ENCODE peak calls at places on chromosomes 2 and 18, in four cellular contexts. E is AG04450; A is astrocyte; H is activated CD8-positive, alpha-beta T cell treated with anti-CD3 and anti-CD28 coated beads, Interleukin-2, amount 10 ng/mL, durations not matched to agents 7 days and 5 days. B is an unnamed sample.

GRCh38 chr18:23879126-23879525 is 135.4 kb upstream of the TTC39C start:
- DNase-seq in E (no peak), A (no peak), H (peak; percentile 12), B (no peak)

GRCh38 chr2:212505583-212505982 is 33.0 kb downstream of the ERBB4 start:
- DNase-seq in E (no peak), A (peak; percentile 15), H (no peak), B (no peak)

GRCh38 chr18:48676756-48677368 is 138.0 kb downstream of the CTIF start:
- DNase-seq in E (no peak), A (peak; percentile 16), H (peak; percentile 78), B (peak; percentile 70)

GRCh38 chr2:236402016-236402784 is 138.0 kb upstream of the ASB18 start:
- DNase-seq in E (no peak), A (no peak), H (no peak), B (no peak)

GRCh38 chr2:214529021-214529420 is 118.2 kb downstream of the VWC2L start:
- DNase-seq in E (no peak), A (no peak), H (no peak), B (no peak)

GRCh38 chr2:148658807-148659722 is 14.5 kb downstream of the EPC2 start:
- DNase-seq in E (peak; percentile 11), A (peak; percentile 51), H (no peak), B (no peak)

GRCh38 chr18:73663581-73663980 is 484.1 kb downstream of the FBXO15 start:
- DNase-seq in E (no peak), A (no peak), H (no peak), B (no peak)

GRCh38 chr2:128573116-128573515 is 254.4 kb upstream of the HS6ST1 start:
- DNase-seq in E (no peak), A (no peak), H (peak; percentile 4), B (no peak)

GRCh38 chr2:9770308-9771100 is 72.8 kb upstream of the TAF1B start:
- DNase-seq in E (peak; percentile 26), A (peak; percentile 61), H (peak; percentile 69), B (peak; percentile 73)

GRCh38 chr2:199596549-199596948 is 138.8 kb upstream of the SATB2 start:
- DNase-seq in E (no peak), A (no peak), H (no peak), B (no peak)

GRCh38 chr2:85862426-85862825 is 26.4 kb downstream of the ST3GAL5 start:
- DNase-seq in E (no peak), A (peak; percentile 50), H (no peak), B (peak; percentile 47)